ENCODE peak calls at places on chromosomes 5 and 9, in seven cellular contexts. One of them, this sample, is unnamed.

GRCh38 chr9:127567898-127568617 is 44.0 kb upstream of the STXBP1 start:
- DNase-seq in suprapubic skin: no peak
- DNase-seq in transverse colon: peak; percentile 36
- DNase-seq in fibroblast of lung: peak; percentile 19
- DNase-seq in Peyer's patch: peak; percentile 69
- DNase-seq in GM12878: no peak
- DNase-seq in uterus: no peak
- DNase-seq in this sample: no peak

GRCh38 chr9:69180670-69181069 is 6.6 kb downstream of the TJP2 start:
- DNase-seq in suprapubic skin: no peak
- DNase-seq in transverse colon: peak; percentile 22
- DNase-seq in fibroblast of lung: peak; percentile 99
- DNase-seq in Peyer's patch: no peak
- DNase-seq in GM12878: no peak
- DNase-seq in uterus: peak; percentile 63
- DNase-seq in this sample: no peak

GRCh38 chr5:10894445-10895054 is 133.5 kb upstream of the DAP start:
- DNase-seq in suprapubic skin: no peak
- DNase-seq in transverse colon: no peak
- DNase-seq in fibroblast of lung: no peak
- DNase-seq in Peyer's patch: no peak
- DNase-seq in GM12878: no peak
- DNase-seq in uterus: no peak
- DNase-seq in this sample: no peak

GRCh38 chr9:34514816-34515215 is 8.0 kb downstream of the ENHO start:
- DNase-seq in suprapubic skin: peak; percentile 20
- DNase-seq in transverse colon: no peak
- DNase-seq in fibroblast of lung: no peak
- DNase-seq in Peyer's patch: no peak
- DNase-seq in GM12878: no peak
- DNase-seq in uterus: no peak
- DNase-seq in this sample: no peak

GRCh38 chr5:138457532-138458275 is 7.6 kb upstream of the EGR1 start:
- DNase-seq in suprapubic skin: no peak
- DNase-seq in transverse colon: no peak
- DNase-seq in fibroblast of lung: no peak
- DNase-seq in Peyer's patch: no peak
- DNase-seq in GM12878: no peak
- DNase-seq in uterus: no peak
- DNase-seq in this sample: no peak

GRCh38 chr9:33167949-33168535 is 906 bp upstream of the B4GALT1 start:
- DNase-seq in suprapubic skin: no peak
- DNase-seq in transverse colon: peak; percentile 33
- DNase-seq in fibroblast of lung: no peak
- DNase-seq in Peyer's patch: no peak
- DNase-seq in GM12878: no peak
- DNase-seq in uterus: peak; percentile 49
- DNase-seq in this sample: no peak

GRCh38 chr9:99449726-99450125 is 227.6 kb downstream of the SEC61B start:
- DNase-seq in suprapubic skin: no peak
- DNase-seq in transverse colon: no peak
- DNase-seq in fibroblast of lung: no peak
- DNase-seq in Peyer's patch: no peak
- DNase-seq in GM12878: no peak
- DNase-seq in uterus: no peak
- DNase-seq in this sample: no peak

GRCh38 chr5:28542968-28543367 is 1504.6 kb upstream of the CDH9 start:
- DNase-seq in suprapubic skin: no peak
- DNase-seq in transverse colon: no peak
- DNase-seq in fibroblast of lung: peak; percentile 98
- DNase-seq in Peyer's patch: no peak
- DNase-seq in GM12878: no peak
- DNase-seq in uterus: no peak
- DNase-seq in this sample: no peak

GRCh38 chr5:116747881-116748280 is 173.3 kb upstream of the SEMA6A start:
- DNase-seq in suprapubic skin: no peak
- DNase-seq in transverse colon: no peak
- DNase-seq in fibroblast of lung: peak; percentile 5
- DNase-seq in Peyer's patch: no peak
- DNase-seq in GM12878: no peak
- DNase-seq in uterus: peak; percentile 23
- DNase-seq in this sample: no peak

GRCh38 chr9:114060711-114061110 is 17.4 kb downstream of the AMBP start:
- DNase-seq in suprapubic skin: peak; percentile 76
- DNase-seq in transverse colon: no peak
- DNase-seq in fibroblast of lung: no peak
- DNase-seq in Peyer's patch: no peak
- DNase-seq in GM12878: no peak
- DNase-seq in uterus: no peak
- DNase-seq in this sample: no peak

GRCh38 chr5:175616083-175616482 is 41.8 kb upstream of the HRH2 start:
- DNase-seq in suprapubic skin: no peak
- DNase-seq in transverse colon: no peak
- DNase-seq in fibroblast of lung: no peak
- DNase-seq in Peyer's patch: no peak
- DNase-seq in GM12878: no peak
- DNase-seq in uterus: no peak
- DNase-seq in this sample: no peak

GRCh38 chr5:115847290-115847689 is 5.6 kb downstream of the AP3S1 start:
- DNase-seq in suprapubic skin: no peak
- DNase-seq in transverse colon: no peak
- DNase-seq in fibroblast of lung: no peak
- DNase-seq in Peyer's patch: no peak
- DNase-seq in GM12878: no peak
- DNase-seq in uterus: no peak
- DNase-seq in this sample: no peak

GRCh38 chr5:151683444-151683843 is 3.3 kb downstream of the SPARC start:
- DNase-seq in suprapubic skin: no peak
- DNase-seq in transverse colon: no peak
- DNase-seq in fibroblast of lung: peak; percentile 19
- DNase-seq in Peyer's patch: no peak
- DNase-seq in GM12878: no peak
- DNase-seq in uterus: no peak
- DNase-seq in this sample: no peak

GRCh38 chr5:145568581-145568980 is 266.6 kb downstream of the PRELID2 start:
- DNase-seq in suprapubic skin: no peak
- DNase-seq in transverse colon: no peak
- DNase-seq in fibroblast of lung: peak; percentile 14
- DNase-seq in Peyer's patch: no peak
- DNase-seq in GM12878: no peak
- DNase-seq in uterus: no peak
- DNase-seq in this sample: no peak

GRCh38 chr9:31034311-31034710 is 1350.1 kb upstream of the ACO1 start:
- DNase-seq in suprapubic skin: no peak
- DNase-seq in transverse colon: no peak
- DNase-seq in fibroblast of lung: no peak
- DNase-seq in Peyer's patch: no peak
- DNase-seq in GM12878: no peak
- DNase-seq in uterus: no peak
- DNase-seq in this sample: no peak

GRCh38 chr5:132055808-132056609 is 4.4 kb upstream of the IL3 start:
- DNase-seq in suprapubic skin: peak; percentile 72
- DNase-seq in transverse colon: no peak
- DNase-seq in fibroblast of lung: no peak
- DNase-seq in Peyer's patch: peak; percentile 28
- DNase-seq in GM12878: no peak
- DNase-seq in uterus: peak; percentile 9
- DNase-seq in this sample: peak; percentile 45

GRCh38 chr5:65213921-65214525 is 267.7 kb downstream of the ADAMTS6 start:
- DNase-seq in suprapubic skin: no peak
- DNase-seq in transverse colon: peak; percentile 9
- DNase-seq in fibroblast of lung: peak; percentile 26
- DNase-seq in Peyer's patch: no peak
- DNase-seq in GM12878: no peak
- DNase-seq in uterus: no peak
- DNase-seq in this sample: no peak

GRCh38 chr5:6182271-6182815 is 196.0 kb downstream of the MED10 start:
- DNase-seq in suprapubic skin: no peak
- DNase-seq in transverse colon: no peak
- DNase-seq in fibroblast of lung: no peak
- DNase-seq in Peyer's patch: no peak
- DNase-seq in GM12878: no peak
- DNase-seq in uterus: no peak
- DNase-seq in this sample: no peak

GRCh38 chr5:84381501-84382362 is 2.9 kb downstream of the EDIL3 start:
- DNase-seq in suprapubic skin: no peak
- DNase-seq in transverse colon: peak; percentile 11
- DNase-seq in fibroblast of lung: peak; percentile 71
- DNase-seq in Peyer's patch: no peak
- DNase-seq in GM12878: no peak
- DNase-seq in uterus: peak; percentile 20
- DNase-seq in this sample: no peak

GRCh38 chr5:81590498-81591384 is 160.2 kb downstream of the SSBP2 start:
- DNase-seq in suprapubic skin: no peak
- DNase-seq in transverse colon: no peak
- DNase-seq in fibroblast of lung: peak; percentile 45
- DNase-seq in Peyer's patch: no peak
- DNase-seq in GM12878: no peak
- DNase-seq in uterus: no peak
- DNase-seq in this sample: no peak

GRCh38 chr5:150633424-150633823 is 7.0 kb upstream of the SYNPO start:
- DNase-seq in suprapubic skin: no peak
- DNase-seq in transverse colon: no peak
- DNase-seq in fibroblast of lung: no peak
- DNase-seq in Peyer's patch: no peak
- DNase-seq in GM12878: no peak
- DNase-seq in uterus: no peak
- DNase-seq in this sample: no peak

GRCh38 chr5:72285425-72285821 is 34.6 kb downstream of the MRPS27 start:
- DNase-seq in suprapubic skin: no peak
- DNase-seq in transverse colon: no peak
- DNase-seq in fibroblast of lung: no peak
- DNase-seq in Peyer's patch: no peak
- DNase-seq in GM12878: no peak
- DNase-seq in uterus: no peak
- DNase-seq in this sample: no peak

GRCh38 chr5:132829742-132830435 is 558 bp downstream of the SHROOM1 start:
- DNase-seq in suprapubic skin: peak; percentile 89
- DNase-seq in transverse colon: peak; percentile 87
- DNase-seq in fibroblast of lung: peak; percentile 59
- DNase-seq in Peyer's patch: peak; percentile 92
- DNase-seq in GM12878: no peak
- DNase-seq in uterus: peak; percentile 74
- DNase-seq in this sample: peak; percentile 75

GRCh38 chr9:115849679-115850412 is 303.7 kb upstream of the PAPPA start:
- DNase-seq in suprapubic skin: no peak
- DNase-seq in transverse colon: peak; percentile 8
- DNase-seq in fibroblast of lung: peak; percentile 17
- DNase-seq in Peyer's patch: no peak
- DNase-seq in GM12878: no peak
- DNase-seq in uterus: no peak
- DNase-seq in this sample: no peak

GRCh38 chr5:143707797-143708196 is 104.2 kb upstream of the HMHB1 start:
- DNase-seq in suprapubic skin: no peak
- DNase-seq in transverse colon: no peak
- DNase-seq in fibroblast of lung: peak; percentile 83
- DNase-seq in Peyer's patch: no peak
- DNase-seq in GM12878: no peak
- DNase-seq in uterus: no peak
- DNase-seq in this sample: peak; percentile 25

GRCh38 chr5:177402271-177403043 is 2.0 kb upstream of the PFN3 start:
- DNase-seq in suprapubic skin: no peak
- DNase-seq in transverse colon: peak; percentile 86
- DNase-seq in fibroblast of lung: peak; percentile 58
- DNase-seq in Peyer's patch: peak; percentile 90
- DNase-seq in GM12878: no peak
- DNase-seq in uterus: no peak
- DNase-seq in this sample: no peak
- TF ChIP-seq CTCF in suprapubic skin: no peak
- TF ChIP-seq CTCF in transverse colon: peak; percentile 18
- TF ChIP-seq CTCF in fibroblast of lung: peak; percentile 50
- TF ChIP-seq CTCF in Peyer's patch: no peak
- TF ChIP-seq CTCF in GM12878: peak; percentile 36
- TF ChIP-seq CTCF in uterus: peak; percentile 12
- TF ChIP-seq CTCF in this sample: no peak

GRCh38 chr5:94308442-94308841 is 310.0 kb downstream of the KIAA0825 start:
- DNase-seq in suprapubic skin: no peak
- DNase-seq in transverse colon: no peak
- DNase-seq in fibroblast of lung: no peak
- DNase-seq in Peyer's patch: no peak
- DNase-seq in GM12878: no peak
- DNase-seq in uterus: no peak
- DNase-seq in this sample: no peak
- H3K27me3 ChIP-seq in suprapubic skin: no peaks in the 10 kb centered on the region
- H3K27me3 ChIP-seq in transverse colon: no peaks in the 10 kb centered on the region
- H3K27me3 ChIP-seq in fibroblast of lung: no peaks in the 10 kb centered on the region
- H3K27me3 ChIP-seq in Peyer's patch: no peaks in the 10 kb centered on the region
- H3K27me3 ChIP-seq in GM12878: no peaks in the 10 kb centered on the region
- H3K27me3 ChIP-seq in uterus: no peaks in the 10 kb centered on the region
- H3K27me3 ChIP-seq in this sample: no peaks in the 10 kb centered on the region

GRCh38 chr5:179140293-179140692 is 80.1 kb downstream of the ZNF354C start:
- DNase-seq in suprapubic skin: no peak
- DNase-seq in transverse colon: no peak
- DNase-seq in fibroblast of lung: no peak
- DNase-seq in Peyer's patch: no peak
- DNase-seq in GM12878: no peak
- DNase-seq in uterus: no peak
- DNase-seq in this sample: no peak

GRCh38 chr5:179142434-179143198 is 82.4 kb downstream of the ZNF354C start:
- DNase-seq in suprapubic skin: no peak
- DNase-seq in transverse colon: no peak
- DNase-seq in fibroblast of lung: peak; percentile 80
- DNase-seq in Peyer's patch: no peak
- DNase-seq in GM12878: no peak
- DNase-seq in uterus: no peak
- DNase-seq in this sample: peak; percentile 24

GRCh38 chr5:179146277-179146676 is 86.1 kb downstream of the ZNF354C start:
- DNase-seq in suprapubic skin: no peak
- DNase-seq in transverse colon: no peak
- DNase-seq in fibroblast of lung: no peak
- DNase-seq in Peyer's patch: no peak
- DNase-seq in GM12878: no peak
- DNase-seq in uterus: no peak
- DNase-seq in this sample: peak; percentile 76

GRCh38 chr5:179141867-179142266 is 81.7 kb downstream of the ZNF354C start:
- DNase-seq in suprapubic skin: no peak
- DNase-seq in transverse colon: no peak
- DNase-seq in fibroblast of lung: no peak
- DNase-seq in Peyer's patch: no peak
- DNase-seq in GM12878: no peak
- DNase-seq in uterus: no peak
- DNase-seq in this sample: no peak

GRCh38 chr5:179143446-179143845 is 83.3 kb downstream of the ZNF354C start:
- DNase-seq in suprapubic skin: no peak
- DNase-seq in transverse colon: no peak
- DNase-seq in fibroblast of lung: peak; percentile 38
- DNase-seq in Peyer's patch: no peak
- DNase-seq in GM12878: no peak
- DNase-seq in uterus: no peak
- DNase-seq in this sample: no peak
- TF ChIP-seq CTCF in suprapubic skin: no peak
- TF ChIP-seq CTCF in transverse colon: no peak
- TF ChIP-seq CTCF in fibroblast of lung: peak; percentile 21
- TF ChIP-seq CTCF in Peyer's patch: no peak
- TF ChIP-seq CTCF in GM12878: no peak
- TF ChIP-seq CTCF in uterus: no peak
- TF ChIP-seq CTCF in this sample: no peak

DNA sequence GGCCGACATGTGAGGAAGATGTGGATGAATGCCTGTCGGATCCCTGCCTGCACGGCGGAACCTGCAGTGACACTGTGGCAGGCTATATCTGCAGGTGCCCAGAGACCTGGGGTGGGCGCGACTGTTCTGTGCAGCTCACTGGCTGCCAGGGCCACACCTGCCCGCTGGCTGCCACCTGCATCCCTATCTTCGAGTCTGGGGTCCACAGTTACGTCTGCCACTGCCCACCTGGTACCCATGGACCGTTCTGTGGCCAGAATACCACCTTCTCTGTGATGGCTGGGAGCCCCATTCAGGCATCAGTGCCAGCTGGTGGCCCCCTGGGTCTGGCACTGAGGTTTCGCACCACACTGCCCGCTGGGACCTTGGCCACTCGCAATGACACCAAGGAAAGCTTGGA is 14.1 kb downstream of the CRB2 start:
- DNase-seq in suprapubic skin: no peak
- DNase-seq in transverse colon: no peak
- DNase-seq in fibroblast of lung: no peak
- DNase-seq in Peyer's patch: no peak
- DNase-seq in GM12878: no peak
- DNase-seq in uterus: no peak
- DNase-seq in this sample: no peak
- H3K27me3 ChIP-seq in suprapubic skin: peaks cover 76% of the 10 kb centered on the region
- H3K27me3 ChIP-seq in transverse colon: peaks cover 18% of the 10 kb centered on the region
- H3K27me3 ChIP-seq in fibroblast of lung: peaks cover 31% of the 10 kb centered on the region
- H3K27me3 ChIP-seq in Peyer's patch: no peaks in the 10 kb centered on the region
- H3K27me3 ChIP-seq in GM12878: peaks cover 6% of the 10 kb centered on the region
- H3K27me3 ChIP-seq in uterus: no peaks in the 10 kb centered on the region
- H3K27me3 ChIP-seq in this sample: no peaks in the 10 kb centered on the region

This sample was measured in DND-41.